ENCODE peak calls at places on chromosomes 11 and 22, in four cellular contexts. One of them, this sample, is unnamed.

GRCh38 chr11:44633641-44634040 is 68.2 kb downstream of the CD82 start:
- DNase-seq in HL-60: no peak
- DNase-seq in GM12878: no peak
- DNase-seq in K562: no peak
- DNase-seq in this sample: no peak

GRCh38 chr11:17516551-17517150 is 27.6 kb downstream of the USH1C start:
- DNase-seq in HL-60: no peak
- DNase-seq in GM12878: no peak
- DNase-seq in K562: no peak
- DNase-seq in this sample: no peak

GRCh38 chr11:64854534-64855502 is 10.4 kb upstream of the CDC42BPG start:
- DNase-seq in HL-60: no peak
- DNase-seq in GM12878: no peak
- DNase-seq in K562: peak
- DNase-seq in this sample: no peak

GRCh38 chr11:116930177-116930576 is 92.8 kb upstream of the APOA1 start:
- DNase-seq in HL-60: peak
- DNase-seq in GM12878: no peak
- DNase-seq in K562: no peak
- DNase-seq in this sample: no peak

GRCh38 chr11:132858203-132858602 is 674.1 kb downstream of the OPCML start:
- DNase-seq in HL-60: peak
- DNase-seq in GM12878: no peak
- DNase-seq in K562: no peak
- DNase-seq in this sample: no peak

GRCh38 chr11:36577859-36578258 is 10.1 kb downstream of the RAG1 start:
- DNase-seq in HL-60: no peak
- DNase-seq in GM12878: no peak
- DNase-seq in K562: no peak
- DNase-seq in this sample: no peak

GRCh38 chr11:27234043-27234668 is 128.9 kb downstream of the CCDC34 start:
- DNase-seq in HL-60: no peak
- DNase-seq in GM12878: peak
- DNase-seq in K562: peak
- DNase-seq in this sample: peak

GRCh38 chr11:12771875-12772274 is 97.7 kb downstream of the TEAD1 start:
- DNase-seq in HL-60: no peak
- DNase-seq in GM12878: no peak
- DNase-seq in K562: no peak
- DNase-seq in this sample: no peak

GRCh38 chr11:61768376-61769076 is 16.1 kb downstream of the MYRF start:
- DNase-seq in HL-60: no peak
- DNase-seq in GM12878: no peak
- DNase-seq in K562: no peak
- DNase-seq in this sample: no peak

GRCh38 chr11:93085097-93085496 is 112.7 kb downstream of the SLC36A4 start:
- DNase-seq in HL-60: no peak
- DNase-seq in GM12878: no peak
- DNase-seq in K562: no peak
- DNase-seq in this sample: no peak

GRCh38 chr11:117597083-117597482 is 199.9 kb downstream of the DSCAML1 start:
- DNase-seq in HL-60: peak
- DNase-seq in GM12878: no peak
- DNase-seq in K562: peak
- DNase-seq in this sample: peak

GRCh38 chr11:64148200-64148916 is 17.6 kb downstream of the MACROD1 start:
- DNase-seq in HL-60: peak
- DNase-seq in GM12878: no peak
- DNase-seq in K562: peak
- DNase-seq in this sample: peak

GRCh38 chr11:68261749-68262543 is 9.8 kb downstream of the C11orf24 start:
- DNase-seq in HL-60: no peak
- DNase-seq in GM12878: no peak
- DNase-seq in K562: no peak
- DNase-seq in this sample: no peak

GRCh38 chr11:14499178-14499559 is 442 bp downstream of the COPB1 start:
- DNase-seq in HL-60: peak
- DNase-seq in GM12878: no peak
- DNase-seq in K562: peak
- DNase-seq in this sample: no peak

GRCh38 chr11:73252577-73253191 is 19.5 kb upstream of the P2RY6 start:
- DNase-seq in HL-60: peak
- DNase-seq in GM12878: no peak
- DNase-seq in K562: peak
- DNase-seq in this sample: no peak

GRCh38 chr11:77517753-77518152 is 43.9 kb upstream of the PAK1 start:
- DNase-seq in HL-60: no peak
- DNase-seq in GM12878: no peak
- DNase-seq in K562: no peak
- DNase-seq in this sample: no peak

GRCh38 chr11:73040046-73040445 is 102.1 kb downstream of the FCHSD2 start:
- DNase-seq in HL-60: no peak
- DNase-seq in GM12878: no peak
- DNase-seq in K562: no peak
- DNase-seq in this sample: no peak

GRCh38 chr22:42313804-42314581 is 43.5 kb upstream of the TCF20 start:
- DNase-seq in HL-60: peak
- DNase-seq in GM12878: no peak
- DNase-seq in K562: peak
- DNase-seq in this sample: peak

GRCh38 chr11:125494987-125495725 is 909 bp downstream of the FEZ1 start:
- DNase-seq in HL-60: no peak
- DNase-seq in GM12878: no peak
- DNase-seq in K562: no peak
- DNase-seq in this sample: peak

GRCh38 chr11:45652781-45653180 is 12.6 kb downstream of the CHST1 start:
- DNase-seq in HL-60: no peak
- DNase-seq in GM12878: no peak
- DNase-seq in K562: no peak
- DNase-seq in this sample: no peak

DNA sequence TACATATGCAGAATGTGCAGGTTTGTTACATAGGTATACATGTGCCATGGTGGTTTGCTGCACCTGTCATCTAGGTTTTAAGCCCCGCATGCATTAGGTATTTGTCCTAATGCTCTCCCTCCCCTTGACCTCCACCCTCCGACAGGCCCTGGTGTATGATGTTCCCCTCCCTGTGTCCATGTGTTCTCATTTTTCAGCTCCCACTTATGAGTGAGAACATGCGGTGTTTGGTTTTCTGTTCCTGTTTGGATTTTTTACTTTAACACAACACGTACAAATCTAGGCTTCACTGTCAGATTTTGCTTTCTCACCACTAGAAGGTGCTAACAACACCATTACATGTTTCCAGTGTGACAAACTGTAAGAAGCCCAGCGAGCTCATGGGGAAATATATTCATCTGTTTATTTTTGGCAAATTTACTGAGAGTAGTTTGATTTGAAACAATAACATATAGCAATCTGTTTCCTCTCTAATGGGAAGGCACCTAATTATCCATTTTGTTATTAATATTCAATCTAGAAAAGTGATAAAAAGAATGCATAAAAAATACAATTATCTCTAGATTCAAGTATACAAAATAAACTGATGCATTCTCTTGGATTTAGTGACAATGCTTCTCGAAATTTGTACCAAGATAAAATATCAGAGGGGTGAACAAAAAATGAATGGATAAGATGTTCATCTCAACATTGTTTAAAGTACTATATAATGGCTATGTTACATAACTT is 23.2 kb upstream of the BIRC3 start:
- DNase-seq in HL-60: peak
- DNase-seq in GM12878: no peak
- DNase-seq in K562: peak
- DNase-seq in this sample: no peak
- TF ChIP-seq SPI1 in HL-60: no peak
- TF ChIP-seq SPI1 in GM12878: peak
- TF ChIP-seq SPI1 in K562: no peak
- TF ChIP-seq SPI1 in this sample: peak

GRCh38 chr11:7636350-7636749 is 37.0 kb downstream of the CYB5R2 start:
- DNase-seq in HL-60: no peak
- DNase-seq in GM12878: no peak
- DNase-seq in K562: no peak
- DNase-seq in this sample: no peak

GRCh38 chr11:7640826-7641225 is 32.5 kb downstream of the CYB5R2 start:
- DNase-seq in HL-60: no peak
- DNase-seq in GM12878: no peak
- DNase-seq in K562: no peak
- DNase-seq in this sample: no peak

GRCh38 chr11:7637447-7638157 is 35.7 kb downstream of the CYB5R2 start:
- DNase-seq in HL-60: no peak
- DNase-seq in GM12878: no peak
- DNase-seq in K562: no peak
- DNase-seq in this sample: no peak

GRCh38 chr11:7639643-7640025 is 33.7 kb downstream of the CYB5R2 start:
- DNase-seq in HL-60: no peak
- DNase-seq in GM12878: no peak
- DNase-seq in K562: no peak
- DNase-seq in this sample: no peak

GRCh38 chr11:7638710-7639642 is 34.3 kb downstream of the CYB5R2 start:
- DNase-seq in HL-60: no peak
- DNase-seq in GM12878: no peak
- DNase-seq in K562: no peak
- DNase-seq in this sample: no peak
- TF ChIP-seq SPI1 in HL-60: no peak
- TF ChIP-seq SPI1 in GM12878: peak
- TF ChIP-seq SPI1 in K562: no peak
- TF ChIP-seq SPI1 in this sample: peak

GRCh38 chr11:2462986-2463765 is 18.4 kb downstream of the KCNQ1 start:
- DNase-seq in HL-60: peak
- DNase-seq in GM12878: no peak
- DNase-seq in K562: no peak
- DNase-seq in this sample: no peak
- TF ChIP-seq SPI1 in HL-60: no peak
- TF ChIP-seq SPI1 in GM12878: no peak
- TF ChIP-seq SPI1 in K562: no peak
- TF ChIP-seq SPI1 in this sample: no peak

GRCh38 chr11:7514099-7514725 is 413 bp downstream of the PPFIBP2 start:
- DNase-seq in HL-60: no peak
- DNase-seq in GM12878: no peak
- DNase-seq in K562: no peak
- DNase-seq in this sample: peak
- TF ChIP-seq SPI1 in HL-60: no peak
- TF ChIP-seq SPI1 in GM12878: no peak
- TF ChIP-seq SPI1 in K562: no peak
- TF ChIP-seq SPI1 in this sample: no peak

DNA sequence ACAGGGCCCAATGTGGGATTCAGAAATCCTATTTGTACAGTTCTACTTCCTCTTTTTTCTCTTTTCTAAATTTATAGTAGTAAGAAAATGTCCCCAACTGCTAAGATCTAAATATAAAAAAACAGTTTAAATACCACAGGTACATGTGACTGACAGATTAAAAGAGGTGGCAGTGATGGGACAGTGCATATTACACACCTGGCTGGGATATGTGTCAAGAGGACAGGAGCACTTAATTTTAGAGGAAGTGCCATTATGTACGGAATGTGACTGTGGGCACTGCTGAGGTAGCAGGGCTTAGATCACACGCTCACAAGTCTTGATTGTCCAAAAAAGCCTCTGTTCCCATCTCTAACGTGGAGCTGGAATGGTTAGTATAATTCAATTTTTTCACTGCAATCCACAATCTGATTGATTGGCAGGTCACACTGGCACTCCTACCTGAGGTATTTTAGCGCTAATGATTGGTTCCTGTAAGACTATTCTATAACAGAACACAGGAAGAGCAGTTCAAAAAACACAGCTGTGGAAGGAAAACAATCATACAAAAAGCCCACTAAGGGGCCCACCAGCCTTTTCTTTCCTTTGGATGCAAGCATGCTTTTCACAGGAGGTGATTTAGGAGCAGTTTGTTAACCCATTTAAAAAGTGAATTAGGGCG is 34.6 kb downstream of the APOL5 start:
- DNase-seq in HL-60: no peak
- DNase-seq in GM12878: peak
- DNase-seq in K562: no peak
- DNase-seq in this sample: no peak
- TF ChIP-seq SPI1 in HL-60: peak
- TF ChIP-seq SPI1 in GM12878: peak
- TF ChIP-seq SPI1 in K562: peak
- TF ChIP-seq SPI1 in this sample: peak

GRCh38 chr11:9665749-9666148 is 1.9 kb downstream of the SWAP70 start:
- DNase-seq in HL-60: no peak
- DNase-seq in GM12878: no peak
- DNase-seq in K562: no peak
- DNase-seq in this sample: no peak

GRCh38 chr11:9663699-9664275 is at the start of gene SWAP70:
- DNase-seq in HL-60: peak
- DNase-seq in GM12878: no peak
- DNase-seq in K562: peak
- DNase-seq in this sample: peak

GRCh38 chr11:9662273-9662672 is 1.6 kb upstream of the SWAP70 start:
- DNase-seq in HL-60: peak
- DNase-seq in GM12878: no peak
- DNase-seq in K562: no peak
- DNase-seq in this sample: peak

GRCh38 chr11:9660886-9661285 is 3.0 kb upstream of the SWAP70 start:
- DNase-seq in HL-60: no peak
- DNase-seq in GM12878: no peak
- DNase-seq in K562: no peak
- DNase-seq in this sample: no peak

DNA sequence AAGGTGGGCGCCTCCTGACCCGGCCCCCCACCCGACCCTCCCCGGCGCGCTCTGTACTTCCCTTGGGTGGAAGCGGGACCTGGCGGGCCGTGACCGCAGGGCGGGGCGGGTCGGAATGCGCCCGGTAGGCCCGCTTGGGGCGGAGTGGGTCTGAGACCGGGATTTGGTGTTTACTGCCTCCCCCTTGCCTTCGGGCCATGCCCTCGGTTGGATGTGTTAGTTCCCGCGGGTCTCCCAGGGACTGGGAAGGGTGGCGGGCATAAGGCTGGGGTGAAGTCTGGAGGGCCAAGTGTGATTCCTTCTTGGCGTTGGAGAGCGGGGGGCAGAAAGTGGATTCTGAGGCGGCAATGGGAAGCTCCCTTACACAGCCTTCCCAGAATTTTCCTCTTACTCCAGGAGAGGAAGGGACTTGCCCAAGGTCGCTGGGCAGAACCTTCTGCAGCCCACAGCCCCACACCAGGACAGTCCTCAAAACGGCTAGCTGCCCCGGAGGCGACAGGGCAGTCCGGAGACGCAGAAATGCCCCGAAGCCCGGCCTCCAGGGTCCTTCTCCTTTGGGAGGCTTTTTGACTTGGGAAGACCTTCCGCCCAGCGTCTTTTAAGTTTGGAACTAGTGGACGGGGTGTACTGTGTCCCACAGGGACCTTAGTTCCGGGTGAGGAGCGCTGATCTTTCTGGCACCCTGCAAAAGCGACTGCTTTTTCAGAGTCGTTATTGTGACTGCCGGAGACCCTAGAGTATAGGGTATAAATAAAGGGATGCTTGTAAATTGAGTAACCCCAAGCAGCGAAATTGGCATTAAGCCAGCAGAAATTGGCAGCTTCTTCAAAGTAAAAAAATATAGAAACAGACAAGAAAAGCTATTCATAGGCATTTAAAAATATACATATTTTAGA is 647 bp downstream of the SWAP70 start:
- DNase-seq in HL-60: peak
- DNase-seq in GM12878: no peak
- DNase-seq in K562: peak
- DNase-seq in this sample: peak
- TF ChIP-seq SPI1 in HL-60: no peak
- TF ChIP-seq SPI1 in GM12878: no peak
- TF ChIP-seq SPI1 in K562: no peak
- TF ChIP-seq SPI1 in this sample: no peak

GRCh38 chr11:118838905-118839553 is 44.7 kb upstream of the CXCR5 start:
- DNase-seq in HL-60: peak
- DNase-seq in GM12878: peak
- DNase-seq in K562: no peak
- DNase-seq in this sample: no peak
- TF ChIP-seq SPI1 in HL-60: peak
- TF ChIP-seq SPI1 in GM12878: peak
- TF ChIP-seq SPI1 in K562: no peak
- TF ChIP-seq SPI1 in this sample: peak

This sample was measured in GM12891.